ENCODE peak calls at places on chromosomes 1 and 21, in seven cellular contexts. E, K, R, H, T, G and W are unnamed samples.

GRCh38 chr1:11320153-11320936 is 47.3 kb downstream of the UBIAD1 start:
- DNase-seq in G (peak), R (peak), T (no peak), H (no peak), K (no peak), E (no peak), W (peak)

GRCh38 chr1:219171192-219171935 is 2.3 kb upstream of the LYPLAL1 start:
- DNase-seq in H (no peak), T (no peak), G (no peak), K (no peak), R (no peak), E (no peak), W (no peak)

GRCh38 chr1:77834771-77835334 is 53.6 kb upstream of the NEXN start:
- DNase-seq in K (no peak), H (no peak), T (no peak), E (peak), R (no peak), G (peak), W (no peak)

GRCh38 chr1:212514782-212515181 is 82.1 kb downstream of the NENF start:
- DNase-seq in H (no peak), T (no peak), E (no peak), G (peak), R (no peak), K (no peak), W (no peak)

GRCh38 chr1:203289281-203289981 is 15.9 kb upstream of the BTG2 start:
- DNase-seq in G (peak), T (peak), E (peak), R (peak), H (no peak), K (peak), W (no peak)

GRCh38 chr1:167511374-167511986 is 6.8 kb downstream of the CD247 start:
- DNase-seq in K (no peak), H (no peak), E (no peak), T (no peak), G (no peak), R (no peak), W (no peak)

GRCh38 chr1:160161965-160162705 is 10.7 kb downstream of the ATP1A4 start:
- DNase-seq in K (no peak), T (no peak), G (no peak), R (no peak), H (no peak), E (no peak), W (no peak)

GRCh38 chr1:179870870-179871269 is 6.7 kb downstream of the TOR1AIP2 start:
- DNase-seq in E (no peak), R (no peak), K (no peak), H (no peak), G (no peak), T (no peak), W (no peak)

GRCh38 chr1:185244015-185244747 is 72.9 kb downstream of the IVNS1ABP start:
- DNase-seq in K (no peak), R (peak), G (no peak), E (no peak), H (no peak), T (no peak), W (peak)

GRCh38 chr1:234758851-234759250 is 148.9 kb upstream of the IRF2BP2 start:
- DNase-seq in H (no peak), G (no peak), R (no peak), T (no peak), K (no peak), E (no peak), W (no peak)

GRCh38 chr1:79293611-79294010 is 287.1 kb upstream of the ADGRL4 start:
- DNase-seq in T (no peak), E (no peak), G (no peak), H (no peak), K (no peak), R (no peak), W (no peak)

GRCh38 chr1:24186993-24187790 is at the start of gene IFNLR1:
- DNase-seq in E (no peak), H (no peak), R (peak), K (peak), G (peak), T (peak), W (peak)

GRCh38 chr1:41689139-41689538 is 204.7 kb upstream of the EDN2 start:
- DNase-seq in R (no peak), T (no peak), H (no peak), G (no peak), E (no peak), K (peak), W (no peak)

GRCh38 chr1:186442651-186443114 is 18.2 kb downstream of the PDC start:
- DNase-seq in H (no peak), T (no peak), K (no peak), G (no peak), E (no peak), R (no peak), W (no peak)

GRCh38 chr1:214126697-214127146 is 138.9 kb downstream of the PROX1 start:
- DNase-seq in E (no peak), H (no peak), G (peak), K (no peak), R (no peak), T (peak), W (no peak)

GRCh38 chr1:76998582-76999189 is 131.4 kb downstream of the ST6GALNAC5 start:
- DNase-seq in E (no peak), T (no peak), G (no peak), K (no peak), R (no peak), H (no peak), W (no peak)

GRCh38 chr1:39694026-39694425 is 2.8 kb upstream of the HPCAL4 start:
- DNase-seq in E (no peak), T (no peak), R (no peak), H (no peak), G (no peak), K (no peak), W (no peak)

GRCh38 chr1:63269571-63269970 is 52.8 kb upstream of the FOXD3 start:
- DNase-seq in G (no peak), R (no peak), E (no peak), K (no peak), H (no peak), T (no peak), W (no peak)

GRCh38 chr1:30991852-30992606 is 73.5 kb downstream of the PUM1 start:
- DNase-seq in R (no peak), T (no peak), E (no peak), K (no peak), G (no peak), H (no peak), W (no peak)

GRCh38 chr1:189605236-189605635 is 872.4 kb downstream of the BRINP3 start:
- DNase-seq in H (no peak), K (no peak), G (no peak), T (no peak), R (no peak), E (no peak), W (no peak)

GRCh38 chr1:21758614-21759013 is 24.3 kb downstream of the USP48 start:
- DNase-seq in E (no peak), T (no peak), H (no peak), G (no peak), R (no peak), K (no peak), W (no peak)

GRCh38 chr21:38631171-38631570 is 132.9 kb upstream of the ERG start:
- DNase-seq in H (no peak), R (no peak), K (no peak), T (no peak), G (no peak), E (no peak), W (no peak)

GRCh38 chr1:236204656-236205055 is 62.3 kb downstream of the GPR137B start:
- DNase-seq in H (no peak), K (no peak), G (no peak), T (no peak), R (no peak), E (no peak), W (no peak)

GRCh38 chr1:223258751-223259177 is 105.2 kb downstream of the SUSD4 start:
- DNase-seq in G (peak), K (no peak), E (no peak), H (no peak), T (no peak), R (no peak), W (peak)

GRCh38 chr1:51535006-51535592 is 16.0 kb upstream of the EPS15 start:
- DNase-seq in T (no peak), E (peak), K (no peak), G (peak), H (peak), R (peak), W (peak)

GRCh38 chr1:221979461-221980032 is 237.7 kb upstream of the DUSP10 start:
- DNase-seq in T (no peak), H (no peak), G (no peak), R (no peak), E (no peak), K (no peak), W (no peak)

GRCh38 chr1:27637052-27637451 is 2.1 kb upstream of the FGR start:
- DNase-seq in H (no peak), G (no peak), K (no peak), R (no peak), E (no peak), T (no peak), W (no peak)

GRCh38 chr1:184483101-184483813 is 96.4 kb downstream of the C1orf21 start:
- DNase-seq in H (no peak), E (no peak), K (no peak), G (no peak), R (no peak), T (no peak), W (peak)

GRCh38 chr1:200771625-200772555 is 33.2 kb downstream of the CAMSAP2 start:
- DNase-seq in G (peak), T (no peak), E (no peak), K (no peak), R (no peak), H (no peak), W (no peak)

GRCh38 chr1:50156241-50157010 is 47.7 kb downstream of the ELAVL4 start:
- DNase-seq in R (no peak), G (no peak), H (no peak), K (no peak), E (no peak), T (no peak), W (no peak)

GRCh38 chr1:53316058-53316741 is 11.7 kb downstream of the LRP8 start:
- DNase-seq in G (peak), R (no peak), K (peak), H (no peak), E (no peak), T (no peak), W (peak)

GRCh38 chr1:108644984-108645383 is 15.9 kb downstream of the HENMT1 start:
- DNase-seq in K (peak), G (no peak), R (peak), E (no peak), H (no peak), T (no peak), W (no peak)

GRCh38 chr1:204940591-204940990 is 69.9 kb downstream of the NFASC start:
- DNase-seq in R (no peak), H (no peak), K (no peak), T (no peak), E (no peak), G (no peak), W (no peak)

GRCh38 chr1:162370721-162371120 is 5.9 kb downstream of the SPATA46 start:
- DNase-seq in H (no peak), R (no peak), G (no peak), K (no peak), E (no peak), T (no peak), W (no peak)

GRCh38 chr1:42730002-42730401 is 10.0 kb downstream of the CLDN19 start:
- DNase-seq in R (no peak), E (no peak), G (no peak), K (no peak), H (no peak), T (no peak), W (no peak)
- TF ChIP-seq CTCF in R (no peak), E (no peak), G (no peak), K (no peak), H (no peak), T (no peak), W (no peak)

DNA sequence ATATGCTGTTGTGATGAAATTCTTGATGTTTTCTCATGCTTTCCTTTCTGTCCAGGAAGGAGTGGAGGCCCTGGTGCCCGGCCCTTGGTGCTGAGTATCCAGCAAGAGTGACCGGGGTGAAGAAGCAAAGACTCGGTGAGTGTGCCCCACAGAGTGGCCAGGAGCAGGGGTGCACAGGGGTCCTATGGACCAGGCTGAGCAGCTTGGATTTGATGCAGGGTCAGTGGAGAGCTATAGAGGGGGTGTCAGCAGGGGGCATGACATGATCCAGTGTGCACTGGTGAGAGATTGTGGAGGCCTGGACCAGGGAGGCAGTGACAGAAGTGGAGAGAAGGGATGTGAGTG is 7.4 kb downstream of the PTPRF start:
- DNase-seq in T (no peak), G (no peak), E (no peak), R (no peak), H (no peak), K (peak), W (no peak)
- TF ChIP-seq CTCF in T (no peak), G (no peak), E (no peak), R (no peak), H (no peak), K (no peak), W (no peak)

DNA sequence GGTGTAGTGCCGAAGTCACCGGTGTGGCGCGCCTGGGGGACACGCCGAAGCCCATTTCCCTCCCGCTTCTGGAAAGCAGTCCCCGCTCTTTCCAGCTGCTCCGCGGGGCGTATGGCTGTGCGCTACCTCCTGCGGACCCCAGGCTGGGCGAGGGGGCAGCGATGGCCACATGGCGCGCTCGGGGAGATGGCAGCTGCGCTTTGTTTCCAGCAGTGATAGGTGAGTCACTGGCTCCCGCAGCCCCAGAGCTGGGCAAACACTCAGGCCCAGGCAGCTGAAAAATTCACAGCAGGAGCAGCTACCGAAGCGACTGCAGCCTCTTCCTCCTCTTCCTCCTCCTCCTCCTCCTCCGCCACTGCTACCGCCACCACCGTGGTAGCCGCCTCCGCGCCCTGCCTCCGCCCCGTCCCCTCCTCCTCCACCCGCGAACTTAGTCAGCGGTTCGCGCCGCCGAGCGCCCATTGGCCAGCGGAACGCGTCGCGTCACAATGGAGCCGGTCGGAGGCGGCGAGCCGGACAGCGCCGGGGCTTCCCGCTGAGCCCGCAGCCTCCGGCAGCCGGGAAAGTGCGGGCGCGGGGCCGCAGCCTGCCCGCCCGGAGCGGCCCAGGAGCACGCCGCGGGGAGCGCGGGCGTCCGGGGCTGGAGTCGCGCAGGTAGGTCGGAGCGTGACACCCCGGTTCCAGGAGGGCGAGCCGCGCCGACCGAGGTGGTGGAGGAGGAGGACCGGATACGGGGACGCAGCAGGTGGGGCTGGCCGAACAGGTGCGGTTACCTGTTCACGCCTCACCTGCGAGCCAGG is at the start of gene LRRC8B:
- DNase-seq in E (peak), R (peak), T (peak), H (peak), G (peak), K (peak), W (peak)
- TF ChIP-seq CTCF in E (no peak), R (no peak), T (no peak), H (peak), G (no peak), K (no peak), W (no peak)

DNA sequence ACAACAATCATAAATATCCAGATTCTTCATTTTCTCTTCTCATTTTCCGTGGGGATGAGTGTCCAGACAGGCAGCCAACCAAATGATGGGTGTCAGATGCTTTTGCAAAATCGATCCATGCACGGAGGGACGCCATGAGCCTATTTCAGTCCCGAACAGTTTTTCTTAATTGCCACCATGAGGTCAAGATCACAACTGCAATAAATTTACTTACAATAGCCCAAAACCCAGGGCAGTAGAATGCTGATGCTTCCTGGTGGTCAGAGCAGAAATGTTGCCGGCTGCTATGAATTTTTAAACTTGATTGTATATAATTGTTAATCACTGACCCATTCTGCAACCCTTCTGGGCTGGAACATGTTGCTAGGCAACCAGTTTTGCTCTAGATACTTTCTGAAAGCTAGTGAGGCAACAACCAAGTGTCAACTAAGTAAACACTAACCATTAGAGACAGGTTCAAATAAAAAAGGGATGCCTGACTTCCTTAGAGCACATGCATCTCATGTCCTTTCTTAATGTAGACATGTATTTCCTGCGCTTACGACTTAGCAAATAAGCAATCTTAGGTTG is 132.6 kb upstream of the TIAM1 start:
- DNase-seq in H (peak), E (no peak), G (no peak), R (no peak), K (no peak), T (no peak), W (no peak)
- TF ChIP-seq CTCF in H (peak), E (no peak), G (no peak), R (no peak), K (no peak), T (no peak), W (no peak)

GRCh38 chr21:36170823-36171222 is 14.2 kb downstream of the DOP1B start:
- DNase-seq in G (no peak), E (no peak), T (no peak), H (no peak), K (no peak), R (no peak), W (no peak)

GRCh38 chr21:36171741-36172331 is 15.2 kb downstream of the DOP1B start:
- DNase-seq in K (no peak), H (no peak), E (no peak), G (no peak), R (no peak), T (no peak), W (no peak)

GRCh38 chr21:36171327-36171726 is 14.7 kb downstream of the DOP1B start:
- DNase-seq in G (no peak), K (no peak), R (no peak), T (no peak), E (no peak), H (no peak), W (no peak)

GRCh38 chr21:36166705-36167104 is 10.1 kb downstream of the DOP1B start:
- DNase-seq in T (no peak), E (no peak), H (no peak), R (no peak), G (peak), K (no peak), W (no peak)

DNA sequence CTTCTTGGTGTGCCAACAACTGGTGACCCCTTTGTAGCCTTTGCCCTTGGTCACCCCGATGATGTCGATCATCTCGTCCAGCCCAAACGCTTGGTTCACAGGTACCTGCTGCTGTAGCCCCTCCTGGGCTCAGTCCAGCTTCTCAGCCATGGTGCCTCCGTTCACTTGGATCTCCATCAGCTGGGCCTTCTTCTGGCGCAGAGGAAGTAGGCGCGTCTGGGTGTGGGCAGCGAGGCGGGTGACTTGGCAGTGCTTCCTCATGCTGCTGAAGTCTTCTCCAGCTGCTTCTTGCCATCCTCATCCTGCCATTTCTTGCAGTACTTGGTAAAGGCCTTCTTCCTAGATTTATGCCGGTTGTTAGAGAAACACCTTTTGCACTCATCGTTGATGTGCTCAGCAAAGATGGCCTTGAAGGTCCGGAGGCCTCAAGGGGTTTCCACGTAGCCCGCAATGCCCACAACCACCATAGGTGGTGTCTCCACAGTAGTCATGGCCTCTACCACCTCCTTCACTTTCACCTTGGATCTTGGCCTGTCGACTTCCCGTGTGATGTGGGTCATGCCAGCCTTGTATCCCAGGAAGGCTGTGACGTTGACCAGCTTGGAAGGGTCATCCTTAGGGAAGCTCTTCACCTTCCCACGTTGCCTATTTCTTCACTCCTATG is 13.0 kb downstream of the DOP1B start:
- DNase-seq in H (peak), K (peak), E (no peak), T (no peak), G (no peak), R (no peak), W (no peak)
- TF ChIP-seq CTCF in H (no peak), K (no peak), E (no peak), T (no peak), G (no peak), R (no peak), W (no peak)

GRCh38 chr1:156746716-156747631 is 4.5 kb downstream of the HDGF start:
- DNase-seq in E (peak), G (peak), T (peak), R (peak), H (peak), K (peak), W (peak)
- TF ChIP-seq CTCF in E (no peak), G (peak), T (no peak), R (no peak), H (no peak), K (no peak), W (no peak)